ENCODE peak calls at places on chromosomes 16 and 17, in four cellular contexts. K, E, D and G are unnamed samples.

GRCh38 chr17:41329279-41329925 is 13.9 kb upstream of the KRTAP17-1 start:
- DNase-seq in K (no peak), E (no peak), D (peak; percentile 43), G (peak; percentile 73)

GRCh38 chr17:48037924-48038323 is 327 bp upstream of the COPZ2 start:
- DNase-seq in K (no peak), E (no peak), D (no peak), G (no peak)

GRCh38 chr17:27733771-27734170 is 66.6 kb downstream of the NOS2 start:
- DNase-seq in K (no peak), E (no peak), D (no peak), G (no peak)

GRCh38 chr17:31008374-31009035 is 37.7 kb downstream of the RNF135 start:
- DNase-seq in K (peak; percentile 64), E (peak; percentile 63), D (peak; percentile 57), G (peak; percentile 88)

GRCh38 chr16:22296225-22297113 is 740 bp upstream of the POLR3E start:
- DNase-seq in K (no peak), E (no peak), D (no peak), G (no peak)

GRCh38 chr16:11207646-11208045 is 48.4 kb downstream of the SOCS1 start:
- DNase-seq in K (no peak), E (no peak), D (no peak), G (no peak)

GRCh38 chr16:89052824-89053724 is 40.6 kb upstream of the ACSF3 start:
- DNase-seq in K (no peak), E (no peak), D (no peak), G (no peak)

GRCh38 chr17:80513892-80514291 is 30.7 kb upstream of the RPTOR start:
- DNase-seq in K (no peak), E (no peak), D (no peak), G (no peak)

GRCh38 chr16:66255647-66256046 is 110.8 kb upstream of the CDH5 start:
- DNase-seq in K (no peak), E (no peak), D (no peak), G (peak; percentile 12)

GRCh38 chr16:79250457-79251098 is 350.0 kb downstream of the MAF start:
- DNase-seq in K (no peak), E (no peak), D (no peak), G (no peak)

GRCh38 chr17:4249452-4250029 is 14.2 kb downstream of the ANKFY1 start:
- DNase-seq in K (no peak), E (no peak), D (no peak), G (no peak)

GRCh38 chr16:24838554-24839266 is 7.1 kb upstream of the SLC5A11 start:
- DNase-seq in K (no peak), E (no peak), D (no peak), G (no peak)

GRCh38 chr16:83574388-83574787 is 233.4 kb upstream of the HSBP1 start:
- DNase-seq in K (no peak), E (no peak), D (no peak), G (no peak)

GRCh38 chr17:17107891-17108680 is 65.8 kb downstream of the MPRIP start:
- DNase-seq in K (no peak), E (peak; percentile 14), D (peak; percentile 64), G (no peak)

GRCh38 chr16:9311303-9311954 is 220.0 kb downstream of the HAPSTR1 start:
- DNase-seq in K (peak; percentile 28), E (no peak), D (peak; percentile 27), G (no peak)

GRCh38 chr17:50027639-50028206 is 28.2 kb upstream of the ITGA3 start:
- DNase-seq in K (peak; percentile 81), E (peak; percentile 55), D (peak; percentile 95), G (peak; percentile 80)

GRCh38 chr17:75774988-75775668 is 9.5 kb upstream of the UNK start:
- DNase-seq in K (no peak), E (no peak), D (peak; percentile 29), G (peak; percentile 60)

GRCh38 chr17:78342438-78343098 is 17.3 kb downstream of the SOCS3 start:
- DNase-seq in K (peak; percentile 89), E (peak; percentile 63), D (peak; percentile 83), G (peak; percentile 74)
- H3K4me1 ChIP-seq in K (peaks cover 44% of the 10 kb centered on the region), E (peaks cover 54% of the 10 kb centered on the region), D (peaks cover 14% of the 10 kb centered on the region), G (peaks cover 43% of the 10 kb centered on the region)

GRCh38 chr16:84692451-84692850 is 7.3 kb upstream of the USP10 start:
- DNase-seq in K (no peak), E (no peak), D (no peak), G (no peak)

GRCh38 chr16:84687715-84688114 is 12.1 kb upstream of the USP10 start:
- DNase-seq in K (no peak), E (no peak), D (no peak), G (no peak)

GRCh38 chr16:84690088-84690819 is 9.5 kb upstream of the USP10 start:
- DNase-seq in K (no peak), E (no peak), D (no peak), G (no peak)

GRCh38 chr16:84686702-84687298 is 13.0 kb upstream of the USP10 start:
- DNase-seq in K (no peak), E (no peak), D (no peak), G (no peak)

GRCh38 chr16:84689126-84689525 is 10.7 kb upstream of the USP10 start:
- DNase-seq in K (no peak), E (no peak), D (no peak), G (no peak)
- H3K27ac ChIP-seq in K (no peak overlapping the region), E (no peak overlapping the region), D (no peak overlapping the region), G (no peak overlapping the region)

DNA sequence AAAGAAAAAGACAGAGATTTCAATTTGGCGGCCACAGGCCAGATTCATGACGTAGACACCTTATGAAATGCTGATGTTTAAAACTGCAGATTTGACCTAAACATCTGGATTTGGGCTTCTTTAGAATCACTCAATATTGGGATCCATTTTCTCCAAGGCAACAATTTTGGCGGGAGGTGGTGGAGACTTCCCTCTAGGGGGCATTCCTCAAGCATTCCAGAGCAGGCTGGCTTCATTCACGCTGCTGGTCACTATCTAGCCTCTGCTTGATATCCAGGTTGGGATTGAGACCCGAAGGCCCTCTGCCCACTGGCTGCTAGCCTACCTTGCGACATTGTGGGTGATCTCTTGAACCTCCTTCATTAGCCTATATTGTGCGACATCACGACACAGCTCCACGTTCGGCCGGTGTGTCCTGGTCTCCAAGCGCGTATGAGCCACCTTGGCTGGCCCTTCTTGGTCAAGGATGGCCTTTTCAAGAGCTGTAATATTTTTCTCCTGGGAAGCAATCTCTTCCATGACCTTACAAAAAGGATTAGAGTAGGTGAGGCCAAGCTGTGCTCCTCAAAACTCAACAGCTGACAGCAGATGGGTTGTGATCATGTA is 24.5 kb downstream of the FBXO39 start:
- DNase-seq in K (no peak), E (no peak), D (no peak), G (no peak)
- TF ChIP-seq CTCF in K (no peak), E (peak; percentile 58), D (no peak), G (peak; percentile 50)

GRCh38 chr17:78377858-78378224 is 608 bp upstream of the PGS1 start:
- DNase-seq in K (no peak), E (no peak), D (no peak), G (no peak)
- H3K4me1 ChIP-seq in K (peaks cover 39% of the 10 kb centered on the region), E (peaks cover 62% of the 10 kb centered on the region), D (peaks cover 28% of the 10 kb centered on the region), G (peaks cover 76% of the 10 kb centered on the region)

GRCh38 chr16:85517154-85517553 is 96.0 kb upstream of the GSE1 start:
- DNase-seq in K (no peak), E (no peak), D (no peak), G (no peak)
- H3K27ac ChIP-seq in K (no peak overlapping the region), E (no peak overlapping the region), D (no peak overlapping the region), G (no peak overlapping the region)

DNA sequence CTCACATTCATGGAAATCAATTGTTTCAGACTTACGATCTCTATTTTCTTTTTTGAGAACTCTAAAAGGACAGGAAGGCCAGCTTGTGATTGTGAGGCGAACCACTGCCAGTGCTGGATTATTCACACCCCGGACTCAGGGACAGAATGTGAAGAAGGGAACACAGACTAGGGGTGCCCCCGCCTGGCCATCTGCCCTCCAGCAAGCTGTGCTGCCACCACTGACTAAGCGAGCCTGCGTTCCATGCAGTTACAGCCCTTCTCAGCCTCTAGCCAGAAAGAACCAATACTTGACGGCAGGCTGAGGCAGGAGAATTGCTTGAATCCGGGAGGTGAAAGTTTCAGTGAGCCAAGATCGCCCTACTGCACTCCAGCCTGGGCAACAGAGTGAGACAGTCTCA is 2.8 kb downstream of the HAGH start:
- DNase-seq in K (peak; percentile 50), E (peak; percentile 41), D (peak; percentile 94), G (no peak)
- TF ChIP-seq CTCF in K (no peak), E (no peak), D (peak; percentile 37), G (no peak)

GRCh38 chr17:62045109-62045508 is 20.0 kb downstream of the MED13 start:
- DNase-seq in K (no peak), E (no peak), D (no peak), G (no peak)
- H3K4me1 ChIP-seq in K (peaks cover 22% of the 10 kb centered on the region), E (peaks cover 47% of the 10 kb centered on the region), D (no peaks in the 10 kb centered on the region), G (no peaks in the 10 kb centered on the region)

GRCh38 chr16:718922-719321 is 2.0 kb upstream of the ANTKMT start:
- DNase-seq in K (no peak), E (no peak), D (no peak), G (no peak)

GRCh38 chr16:716250-716607 is 1.3 kb downstream of the METRN start:
- DNase-seq in K (no peak), E (no peak), D (peak; percentile 80), G (no peak)

GRCh38 chr16:716768-717325 is 1.9 kb downstream of the METRN start:
- DNase-seq in K (no peak), E (no peak), D (no peak), G (no peak)

GRCh38 chr16:718389-718788 is 2.6 kb upstream of the ANTKMT start:
- DNase-seq in K (no peak), E (no peak), D (no peak), G (no peak)

DNA sequence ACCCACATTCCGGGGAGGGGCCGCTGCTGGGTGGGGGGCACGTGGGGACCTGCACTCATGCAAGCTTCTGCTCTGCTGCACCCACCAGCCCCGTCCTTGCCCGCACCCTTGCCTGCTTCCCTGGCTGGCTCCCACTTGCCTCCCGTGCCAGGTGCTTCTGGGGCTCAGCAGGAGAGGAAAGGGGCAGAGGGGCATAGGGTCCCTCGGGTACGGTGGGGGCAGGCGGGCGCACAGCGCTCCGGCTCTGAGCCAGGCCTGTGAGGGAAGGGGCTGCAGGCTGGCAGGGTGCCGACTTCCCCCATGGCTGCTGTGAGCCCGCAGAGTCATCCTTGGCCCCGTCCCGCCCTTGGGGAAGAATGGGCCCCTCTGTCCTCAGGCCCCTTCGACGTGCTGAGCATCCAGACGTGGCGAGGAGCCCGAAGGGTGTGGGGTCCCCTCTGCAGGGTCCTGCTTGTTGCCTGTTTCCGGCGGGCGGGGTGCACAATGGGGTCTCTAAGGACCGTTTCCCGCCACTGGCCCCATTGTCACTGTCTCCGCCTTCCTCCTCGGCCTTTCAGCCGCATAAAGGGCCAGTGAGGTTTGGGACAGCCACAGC is 2.8 kb downstream of the METRN start:
- DNase-seq in K (no peak), E (no peak), D (no peak), G (no peak)
- H3K27ac ChIP-seq in K (no peak overlapping the region), E (no peak overlapping the region), D (no peak overlapping the region), G (no peak overlapping the region)